ENCODE peak calls at places on chromosomes 13 and 19, in ten cellular contexts. Z, Y, D, P, A, Q, R, H, E and N are unnamed samples.

GRCh38 chr13:101267656-101268055 is 148.7 kb downstream of the NALCN start:
- DNase-seq in Z (peak; percentile 48), E (no peak), H (peak; percentile 9), D (no peak), A (no peak), Y (no peak), Q (no peak), P (no peak), R (no peak), N (peak; percentile 23)

GRCh38 chr13:110953833-110954532 is 39.1 kb upstream of the ANKRD10 start:
- DNase-seq in A (no peak), E (peak; percentile 6), H (no peak), Q (no peak), Y (no peak), Z (no peak), D (no peak), P (no peak), R (no peak), N (no peak)

GRCh38 chr13:47239025-47239424 is 342.2 kb upstream of the HTR2A start:
- DNase-seq in D (no peak), Q (no peak), E (no peak), R (no peak), Z (no peak), Y (no peak), P (no peak), A (no peak), H (no peak), N (no peak)

GRCh38 chr13:94710881-94711560 is 1.3 kb downstream of the SOX21 start:
- DNase-seq in E (peak; percentile 56), A (no peak), Y (no peak), P (no peak), Z (peak; percentile 34), D (peak; percentile 46), Q (no peak), H (no peak), R (no peak), N (no peak)

GRCh38 chr13:82962422-82962821 is 919.9 kb downstream of the SLITRK1 start:
- DNase-seq in D (no peak), Q (no peak), Z (no peak), R (no peak), A (no peak), E (no peak), Y (no peak), H (no peak), P (no peak), N (no peak)

GRCh38 chr19:14400913-14401312 is 18.2 kb downstream of the DDX39A start:
- DNase-seq in H (no peak), P (no peak), Y (no peak), D (no peak), Z (peak; percentile 60), R (no peak), A (no peak), Q (no peak), E (no peak), N (no peak)

GRCh38 chr19:17481986-17482385 is 11.7 kb downstream of the SLC27A1 start:
- DNase-seq in D (no peak), A (no peak), H (no peak), Z (no peak), E (no peak), Q (no peak), Y (no peak), P (no peak), R (no peak), N (no peak)

GRCh38 chr19:56091751-56092546 is 29.1 kb downstream of the ZNF787 start:
- DNase-seq in Z (peak; percentile 27), Q (no peak), A (no peak), R (no peak), P (no peak), H (no peak), Y (no peak), E (no peak), D (no peak), N (no peak)

GRCh38 chr19:46574533-46574932 is 26.6 kb upstream of the CALM3 start:
- DNase-seq in Z (no peak), H (no peak), D (no peak), Y (no peak), P (no peak), E (no peak), Q (no peak), R (no peak), A (no peak), N (no peak)

GRCh38 chr13:78602561-78603239 is 652 bp downstream of the POU4F1 start:
- DNase-seq in E (no peak), H (no peak), Y (no peak), P (no peak), D (no peak), Q (no peak), R (no peak), A (no peak), Z (no peak), N (no peak)

GRCh38 chr19:18000981-18001836 is 6.8 kb upstream of the ARRDC2 start:
- DNase-seq in Z (peak; percentile 84), Y (peak; percentile 42), D (peak; percentile 69), Q (peak; percentile 96), R (no peak), P (peak; percentile 91), E (peak; percentile 89), H (peak; percentile 92), A (no peak), N (peak; percentile 74)

GRCh38 chr13:47484564-47484963 is 516.5 kb downstream of the SUCLA2 start:
- DNase-seq in P (no peak), E (no peak), H (no peak), Z (peak; percentile 71), Q (no peak), Y (no peak), R (peak; percentile 59), A (peak; percentile 52), D (no peak), N (peak; percentile 76)

GRCh38 chr19:11236324-11237301 is 2.8 kb upstream of the ANGPTL8 start:
- DNase-seq in Z (no peak), E (no peak), R (no peak), P (no peak), Q (no peak), D (no peak), H (no peak), A (no peak), Y (no peak), N (no peak)

GRCh38 chr19:46722004-46722380 is 5.1 kb upstream of the PRKD2 start:
- DNase-seq in R (no peak), Z (peak; percentile 41), Q (peak; percentile 58), H (no peak), Y (no peak), D (no peak), A (no peak), P (no peak), E (no peak), N (no peak)

GRCh38 chr19:34804115-34804514 is 31.1 kb upstream of the ZNF599 start:
- DNase-seq in Z (no peak), Q (no peak), Y (no peak), E (no peak), A (no peak), P (no peak), H (no peak), R (no peak), D (no peak), N (no peak)

GRCh38 chr19:56978023-56978565 is 137.6 kb upstream of the PEG3 start:
- DNase-seq in A (no peak), Q (no peak), Z (no peak), Y (no peak), P (no peak), D (no peak), H (no peak), E (no peak), R (no peak), N (no peak)

GRCh38 chr19:46137915-46138473 is 10.0 kb upstream of the IGFL2 start:
- DNase-seq in H (no peak), E (no peak), Z (no peak), A (no peak), D (no peak), P (no peak), R (no peak), Y (no peak), Q (no peak), N (no peak)

GRCh38 chr13:22031702-22032286 is 360.9 kb downstream of the FGF9 start:
- DNase-seq in R (no peak), H (no peak), D (no peak), Z (no peak), E (no peak), A (no peak), Y (peak; percentile 19), P (no peak), Q (no peak), N (no peak)

GRCh38 chr19:58429745-58430144 is 10.2 kb downstream of the ZNF132 start:
- DNase-seq in D (no peak), E (no peak), H (no peak), R (no peak), A (no peak), Q (no peak), P (no peak), Y (no peak), Z (peak; percentile 58), N (no peak)
- TF ChIP-seq CTCF in D (no peak), E (no peak), H (no peak), R (no peak), A (no peak), Q (no peak), P (no peak), Y (no peak), Z (no peak), N (no peak)

GRCh38 chr19:32336259-32337111 is 8.9 kb upstream of the ZNF507 start:
- DNase-seq in E (no peak), H (no peak), Q (peak; percentile 82), Z (peak; percentile 33), A (no peak), R (no peak), D (no peak), P (peak; percentile 34), Y (no peak), N (no peak)
- TF ChIP-seq CTCF in E (no peak), H (no peak), Q (no peak), Z (peak; percentile 30), A (peak; percentile 37), R (no peak), D (no peak), P (no peak), Y (peak; percentile 14), N (no peak)

GRCh38 chr19:7869910-7870511 is 4.2 kb downstream of the PRR36 start:
- DNase-seq in R (no peak), A (no peak), Y (no peak), P (no peak), E (no peak), Z (peak; percentile 59), D (peak; percentile 65), Q (no peak), H (peak; percentile 55), N (no peak)
- TF ChIP-seq CTCF in R (no peak), A (no peak), Y (no peak), P (no peak), E (no peak), Z (no peak), D (no peak), Q (no peak), H (no peak), N (no peak)

DNA sequence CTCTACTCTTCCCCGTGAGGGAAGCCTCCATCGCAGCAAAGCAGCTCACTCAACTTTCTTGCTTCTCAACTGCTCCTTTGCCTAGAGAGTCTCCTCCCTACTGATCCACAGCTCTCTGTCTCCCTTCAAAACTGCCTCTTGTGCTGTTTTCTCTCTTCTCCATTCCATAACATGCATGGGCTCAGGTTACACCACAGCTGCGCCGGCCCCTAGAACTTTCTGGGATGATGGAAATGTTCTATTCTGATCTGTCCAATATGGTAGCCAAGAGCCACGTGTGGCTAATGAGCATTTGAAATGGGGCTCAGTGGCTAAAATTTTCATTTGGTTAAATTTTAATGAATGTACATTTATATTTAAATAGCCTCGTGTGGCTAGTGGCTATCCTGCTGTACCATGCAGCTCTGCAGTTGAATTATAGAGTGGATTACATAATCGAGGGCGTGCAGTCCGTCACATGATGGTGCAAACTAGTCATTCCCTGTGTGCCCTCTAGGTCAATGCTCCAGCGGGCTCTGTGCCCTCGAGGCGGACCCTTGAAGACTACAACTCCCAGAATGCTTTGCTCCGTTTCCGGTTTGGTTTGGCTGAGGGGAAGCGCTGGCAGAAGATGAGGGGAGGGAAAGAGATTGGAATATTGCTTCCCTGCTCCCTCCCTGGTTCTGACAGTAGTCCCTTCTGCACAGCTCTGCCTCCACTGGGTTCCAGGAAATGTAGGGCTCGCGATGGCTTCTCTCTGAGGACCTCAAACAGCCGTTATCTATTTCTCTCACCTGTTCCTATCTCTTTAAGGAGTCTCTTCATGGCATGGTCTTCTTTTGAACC is 109.8 kb downstream of the CACNA1A start:
- DNase-seq in R (peak; percentile 47), A (peak; percentile 33), Y (peak; percentile 21), E (no peak), H (peak; percentile 23), Q (peak; percentile 68), D (no peak), P (peak; percentile 20), Z (peak; percentile 40), N (peak; percentile 50)
- TF ChIP-seq CTCF in R (no peak), A (no peak), Y (no peak), E (no peak), H (no peak), Q (no peak), D (no peak), P (no peak), Z (no peak), N (peak; percentile 32)